ENCODE peak calls at places on chromosomes 11 and 22, in seven cellular contexts. Y is A549, C is sigmoid colon, X is Calu3, P is testis, D is fibroblast of the aortic adventitia, Z is upper lobe of right lung. L is an unnamed sample.

GRCh38 chr11:95714853-95715776 is 74.5 kb downstream of the FAM76B start:
- DNase-seq in Y (no peak), C (no peak), X (no peak), P (no peak), D (no peak), Z (no peak), L (no peak)

GRCh38 chr11:88301478-88302140 is 35.9 kb downstream of the CTSC start:
- DNase-seq in Y (no peak), C (no peak), X (no peak), P (no peak), D (peak; percentile 39), Z (no peak), L (no peak)

GRCh38 chr11:61338783-61339489 is 5.9 kb downstream of the TKFC start:
- DNase-seq in Y (no peak), C (peak; percentile 21), X (no peak), P (no peak), D (no peak), Z (no peak), L (no peak)

GRCh38 chr22:39466228-39467006 is 9.6 kb downstream of the MGAT3 start:
- DNase-seq in Y (no peak), C (no peak), X (no peak), P (no peak), D (no peak), Z (peak; percentile 80), L (no peak)

GRCh38 chr11:75160328-75160757 is 9.4 kb downstream of the SLCO2B1 start:
- DNase-seq in Y (no peak), C (no peak), X (no peak), P (no peak), D (no peak), Z (no peak), L (no peak)

GRCh38 chr11:66495401-66495844 is 15.0 kb upstream of the BBS1 start:
- DNase-seq in Y (no peak), C (no peak), X (peak; percentile 15), P (no peak), D (no peak), Z (no peak), L (no peak)

GRCh38 chr11:47501095-47501494 is 51.8 kb downstream of the CELF1 start:
- DNase-seq in Y (no peak), C (no peak), X (no peak), P (no peak), D (no peak), Z (no peak), L (no peak)

GRCh38 chr11:68963779-68964178 is 17.0 kb downstream of the MRGPRD start:
- DNase-seq in Y (no peak), C (peak; percentile 27), X (no peak), P (no peak), D (no peak), Z (peak; percentile 46), L (no peak)

GRCh38 chr22:49671331-49672012 is 156.2 kb downstream of the BRD1 start:
- DNase-seq in Y (no peak), C (no peak), X (no peak), P (no peak), D (no peak), Z (peak; percentile 29), L (no peak)

GRCh38 chr11:27317751-27318150 is 45.3 kb downstream of the CCDC34 start:
- DNase-seq in Y (peak; percentile 45), C (no peak), X (peak; percentile 31), P (no peak), D (peak; percentile 44), Z (no peak), L (peak; percentile 47)

GRCh38 chr22:36351921-36352774 is 35.6 kb downstream of the MYH9 start:
- DNase-seq in Y (no peak), C (no peak), X (no peak), P (no peak), D (no peak), Z (no peak), L (peak; percentile 51)

GRCh38 chr11:47071871-47072270 is 104.8 kb downstream of the ARFGAP2 start:
- DNase-seq in Y (no peak), C (no peak), X (no peak), P (peak; percentile 57), D (peak; percentile 27), Z (no peak), L (no peak)

GRCh38 chr11:21465203-21465602 is 727.7 kb upstream of the ANO5 start:
- DNase-seq in Y (no peak), C (no peak), X (no peak), P (no peak), D (no peak), Z (no peak), L (no peak)

GRCh38 chr11:72781063-72781312 is 12.9 kb downstream of the STARD10 start:
- DNase-seq in Y (no peak), C (no peak), X (peak; percentile 75), P (no peak), D (no peak), Z (peak; percentile 85), L (no peak)

GRCh38 chr11:118338637-118339061 is 3.9 kb downstream of the CD3D start:
- DNase-seq in Y (no peak), C (no peak), X (no peak), P (no peak), D (no peak), Z (no peak), L (peak; percentile 56)

GRCh38 chr11:26688701-26689100 is 33.2 kb downstream of the SLC5A12 start:
- DNase-seq in Y (no peak), C (no peak), X (no peak), P (no peak), D (no peak), Z (no peak), L (no peak)

GRCh38 chr11:41039592-41039991 is 419.9 kb downstream of the LRRC4C start:
- DNase-seq in Y (no peak), C (no peak), X (no peak), P (no peak), D (no peak), Z (no peak), L (no peak)

GRCh38 chr11:86180860-86181259 is 63.7 kb upstream of the EED start:
- DNase-seq in Y (no peak), C (no peak), X (no peak), P (no peak), D (no peak), Z (no peak), L (no peak)

GRCh38 chr11:88480217-88480616 is 142.7 kb upstream of the CTSC start:
- DNase-seq in Y (no peak), C (no peak), X (no peak), P (peak; percentile 31), D (peak; percentile 97), Z (no peak), L (peak; percentile 87)

GRCh38 chr11:113531078-113531477 is 55.9 kb upstream of the DRD2 start:
- DNase-seq in Y (no peak), C (no peak), X (no peak), P (no peak), D (no peak), Z (no peak), L (no peak)

GRCh38 chr11:101176381-101176780 is 46.8 kb upstream of the PGR start:
- DNase-seq in Y (no peak), C (no peak), X (no peak), P (no peak), D (no peak), Z (no peak), L (no peak)

GRCh38 chr22:42330953-42331525 is 60.6 kb upstream of the TCF20 start:
- DNase-seq in Y (no peak), C (no peak), X (no peak), P (no peak), D (no peak), Z (no peak), L (no peak)

GRCh38 chr11:121626507-121626875 is 173.7 kb upstream of the SORL1-AS1 start:
- DNase-seq in Y (no peak), C (no peak), X (no peak), P (no peak), D (peak; percentile 75), Z (no peak), L (no peak)
- TF ChIP-seq CTCF in Y (no peak), C (no peak), X (no peak), P (no peak), D (peak; percentile 18), Z (no peak), L (no peak)

DNA sequence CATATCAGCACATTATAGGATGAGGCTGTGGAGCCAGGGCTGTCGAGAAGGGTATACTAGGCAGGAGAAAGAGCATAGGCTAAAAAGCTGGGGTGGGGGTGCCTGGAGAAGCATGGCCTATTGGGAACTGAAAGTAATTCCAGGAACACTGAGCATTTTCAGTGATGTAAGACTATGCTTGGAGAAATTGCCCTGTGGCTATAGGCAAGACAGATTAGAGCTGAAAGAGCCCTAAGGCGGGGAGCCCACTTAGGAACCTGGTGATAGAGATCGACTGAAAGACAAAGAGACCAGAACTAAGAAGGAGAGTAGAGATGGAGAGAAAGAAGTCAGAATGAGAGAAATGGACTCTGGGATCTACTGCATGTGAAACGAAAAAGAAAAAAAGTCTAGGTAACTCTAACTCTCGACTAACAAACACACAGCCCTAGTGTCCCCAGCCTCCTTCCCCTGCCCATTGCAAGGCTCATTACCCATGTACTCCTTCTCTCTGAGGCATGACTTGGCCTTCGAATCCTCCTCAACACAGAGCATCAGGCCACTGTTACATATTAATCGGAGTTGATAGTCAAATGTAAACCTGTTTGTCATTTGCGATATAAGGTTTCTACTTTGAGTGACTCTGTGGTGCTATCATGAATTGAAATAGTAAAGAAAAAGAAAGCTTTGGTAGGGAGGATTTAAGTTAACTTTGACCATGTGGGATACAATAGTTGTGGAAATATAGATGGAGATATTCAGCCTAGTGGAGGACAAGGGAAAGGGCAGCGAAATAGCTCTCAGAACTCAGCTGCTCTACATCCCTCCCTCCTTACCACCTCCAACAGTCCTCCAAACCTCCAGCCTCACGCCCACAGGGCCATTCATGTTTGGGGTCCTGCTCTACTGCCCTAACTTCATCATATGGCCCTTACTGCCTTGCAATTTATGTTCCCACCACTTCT is 52.3 kb upstream of the BMAL1 start:
- DNase-seq in Y (no peak), C (no peak), X (no peak), P (no peak), D (no peak), Z (no peak), L (no peak)
- TF ChIP-seq CTCF in Y (no peak), C (no peak), X (no peak), P (no peak), D (no peak), Z (no peak), L (no peak)

GRCh38 chr22:19729507-19729906 is 6.2 kb downstream of the GP1BB start:
- DNase-seq in Y (no peak), C (no peak), X (no peak), P (no peak), D (no peak), Z (no peak), L (no peak)

GRCh38 chr22:19728271-19728670 is 4.9 kb downstream of the GP1BB start:
- DNase-seq in Y (no peak), C (no peak), X (no peak), P (no peak), D (no peak), Z (no peak), L (no peak)

GRCh38 chr22:19724927-19725661 is 1.8 kb downstream of the GP1BB start:
- DNase-seq in Y (no peak), C (no peak), X (no peak), P (no peak), D (no peak), Z (no peak), L (no peak)

GRCh38 chr22:19728836-19729235 is 5.5 kb downstream of the GP1BB start:
- DNase-seq in Y (no peak), C (no peak), X (no peak), P (no peak), D (no peak), Z (no peak), L (no peak)

GRCh38 chr22:19727310-19728150 is 4.2 kb downstream of the GP1BB start:
- DNase-seq in Y (no peak), C (no peak), X (no peak), P (no peak), D (no peak), Z (no peak), L (no peak)
- TF ChIP-seq CTCF in Y (no peak), C (no peak), X (no peak), P (no peak), D (no peak), Z (no peak), L (no peak)

GRCh38 chr22:46001046-46001425 is 24.1 kb upstream of the WNT7B start:
- DNase-seq in Y (no peak), C (no peak), X (no peak), P (no peak), D (no peak), Z (peak; percentile 60), L (no peak)
- TF ChIP-seq CTCF in Y (no peak), C (no peak), X (no peak), P (no peak), D (no peak), Z (no peak), L (peak; percentile 40)

L was measured in foreskin keratinocyte.